ENCODE peak calls at places on chromosomes 3 and 15, in seven cellular contexts. One of them, this sample, is unnamed.

GRCh38 chr3:98329392-98330124 is 24.1 kb upstream of the OR5K4 start:
- DNase-seq in suprapubic skin: no peak
- DNase-seq in A549: peak
- DNase-seq in sigmoid colon: no peak
- DNase-seq in esophagus muscularis mucosa: no peak
- DNase-seq in H1: peak
- DNase-seq in K562: peak
- DNase-seq in this sample: no peak

GRCh38 chr15:70424937-70425411 is 327.3 kb upstream of the TLE3 start:
- DNase-seq in suprapubic skin: no peak
- DNase-seq in K562: no peak
- DNase-seq in H1: no peak
- DNase-seq in esophagus muscularis mucosa: no peak
- DNase-seq in A549: no peak
- DNase-seq in sigmoid colon: no peak
- DNase-seq in this sample: no peak

GRCh38 chr3:195021674-195022073 is 249.3 kb downstream of the XXYLT1 start:
- DNase-seq in sigmoid colon: peak
- DNase-seq in A549: no peak
- DNase-seq in esophagus muscularis mucosa: no peak
- DNase-seq in suprapubic skin: no peak
- DNase-seq in K562: no peak
- DNase-seq in H1: no peak
- DNase-seq in this sample: no peak

GRCh38 chr3:105367063-105367405 is 325 bp downstream of the ALCAM start:
- DNase-seq in esophagus muscularis mucosa: no peak
- DNase-seq in suprapubic skin: peak
- DNase-seq in A549: peak
- DNase-seq in H1: no peak
- DNase-seq in K562: no peak
- DNase-seq in sigmoid colon: peak
- DNase-seq in this sample: peak

GRCh38 chr3:27323087-27323570 is 46.1 kb downstream of the NEK10 start:
- DNase-seq in sigmoid colon: no peak
- DNase-seq in H1: no peak
- DNase-seq in A549: no peak
- DNase-seq in K562: no peak
- DNase-seq in esophagus muscularis mucosa: no peak
- DNase-seq in suprapubic skin: no peak
- DNase-seq in this sample: no peak

GRCh38 chr15:73550190-73550589 is 83.0 kb downstream of the NPTN start:
- DNase-seq in K562: no peak
- DNase-seq in A549: no peak
- DNase-seq in esophagus muscularis mucosa: no peak
- DNase-seq in sigmoid colon: no peak
- DNase-seq in suprapubic skin: no peak
- DNase-seq in H1: no peak
- DNase-seq in this sample: no peak

GRCh38 chr3:181971424-181971823 is 259.7 kb downstream of the SOX2 start:
- DNase-seq in H1: no peak
- DNase-seq in suprapubic skin: no peak
- DNase-seq in A549: no peak
- DNase-seq in sigmoid colon: no peak
- DNase-seq in esophagus muscularis mucosa: no peak
- DNase-seq in K562: no peak
- DNase-seq in this sample: no peak

GRCh38 chr3:177680442-177680821 is 483.1 kb upstream of the TBL1XR1 start:
- DNase-seq in esophagus muscularis mucosa: no peak
- DNase-seq in sigmoid colon: no peak
- DNase-seq in suprapubic skin: no peak
- DNase-seq in A549: no peak
- DNase-seq in H1: no peak
- DNase-seq in K562: no peak
- DNase-seq in this sample: no peak

GRCh38 chr3:178036745-178037144 is 499.5 kb upstream of the KCNMB2 start:
- DNase-seq in suprapubic skin: no peak
- DNase-seq in esophagus muscularis mucosa: no peak
- DNase-seq in H1: no peak
- DNase-seq in K562: no peak
- DNase-seq in A549: no peak
- DNase-seq in sigmoid colon: no peak
- DNase-seq in this sample: no peak

GRCh38 chr3:77319711-77320110 is 279.8 kb downstream of the ROBO2 start:
- DNase-seq in sigmoid colon: no peak
- DNase-seq in K562: peak
- DNase-seq in A549: no peak
- DNase-seq in H1: no peak
- DNase-seq in suprapubic skin: no peak
- DNase-seq in esophagus muscularis mucosa: no peak
- DNase-seq in this sample: no peak

GRCh38 chr3:63096248-63097058 is 181.7 kb upstream of the SYNPR start:
- DNase-seq in esophagus muscularis mucosa: no peak
- DNase-seq in K562: no peak
- DNase-seq in suprapubic skin: peak
- DNase-seq in sigmoid colon: no peak
- DNase-seq in A549: no peak
- DNase-seq in H1: peak
- DNase-seq in this sample: no peak

GRCh38 chr3:114706591-114707224 is 412.9 kb downstream of the TIGIT start:
- DNase-seq in A549: peak
- DNase-seq in sigmoid colon: no peak
- DNase-seq in H1: no peak
- DNase-seq in K562: peak
- DNase-seq in esophagus muscularis mucosa: no peak
- DNase-seq in suprapubic skin: no peak
- DNase-seq in this sample: no peak

GRCh38 chr3:172680684-172681083 is 30.2 kb downstream of the NCEH1 start:
- DNase-seq in suprapubic skin: no peak
- DNase-seq in K562: peak
- DNase-seq in H1: no peak
- DNase-seq in A549: no peak
- DNase-seq in esophagus muscularis mucosa: peak
- DNase-seq in sigmoid colon: no peak
- DNase-seq in this sample: no peak

GRCh38 chr3:186280737-186281136 is 81.3 kb downstream of the DGKG start:
- DNase-seq in A549: no peak
- DNase-seq in sigmoid colon: no peak
- DNase-seq in K562: no peak
- DNase-seq in H1: no peak
- DNase-seq in suprapubic skin: no peak
- DNase-seq in esophagus muscularis mucosa: no peak
- DNase-seq in this sample: no peak

GRCh38 chr3:88434001-88434400 is 284.2 kb downstream of the C3orf38 start:
- DNase-seq in sigmoid colon: no peak
- DNase-seq in A549: no peak
- DNase-seq in H1: no peak
- DNase-seq in suprapubic skin: no peak
- DNase-seq in esophagus muscularis mucosa: no peak
- DNase-seq in K562: no peak
- DNase-seq in this sample: no peak

GRCh38 chr3:16399473-16399872 is 114.0 kb downstream of the RFTN1 start:
- DNase-seq in K562: no peak
- DNase-seq in suprapubic skin: no peak
- DNase-seq in H1: no peak
- DNase-seq in sigmoid colon: no peak
- DNase-seq in A549: peak
- DNase-seq in esophagus muscularis mucosa: no peak
- DNase-seq in this sample: peak

GRCh38 chr3:52432631-52433030 is 12.3 kb downstream of the SEMA3G start:
- DNase-seq in H1: no peak
- DNase-seq in K562: no peak
- DNase-seq in esophagus muscularis mucosa: no peak
- DNase-seq in sigmoid colon: peak
- DNase-seq in suprapubic skin: peak
- DNase-seq in A549: no peak
- DNase-seq in this sample: no peak

GRCh38 chr3:179961081-179962078 is 75.4 kb downstream of the PEX5L start:
- DNase-seq in suprapubic skin: no peak
- DNase-seq in K562: no peak
- DNase-seq in H1: no peak
- DNase-seq in A549: no peak
- DNase-seq in esophagus muscularis mucosa: no peak
- DNase-seq in sigmoid colon: no peak
- DNase-seq in this sample: no peak

DNA sequence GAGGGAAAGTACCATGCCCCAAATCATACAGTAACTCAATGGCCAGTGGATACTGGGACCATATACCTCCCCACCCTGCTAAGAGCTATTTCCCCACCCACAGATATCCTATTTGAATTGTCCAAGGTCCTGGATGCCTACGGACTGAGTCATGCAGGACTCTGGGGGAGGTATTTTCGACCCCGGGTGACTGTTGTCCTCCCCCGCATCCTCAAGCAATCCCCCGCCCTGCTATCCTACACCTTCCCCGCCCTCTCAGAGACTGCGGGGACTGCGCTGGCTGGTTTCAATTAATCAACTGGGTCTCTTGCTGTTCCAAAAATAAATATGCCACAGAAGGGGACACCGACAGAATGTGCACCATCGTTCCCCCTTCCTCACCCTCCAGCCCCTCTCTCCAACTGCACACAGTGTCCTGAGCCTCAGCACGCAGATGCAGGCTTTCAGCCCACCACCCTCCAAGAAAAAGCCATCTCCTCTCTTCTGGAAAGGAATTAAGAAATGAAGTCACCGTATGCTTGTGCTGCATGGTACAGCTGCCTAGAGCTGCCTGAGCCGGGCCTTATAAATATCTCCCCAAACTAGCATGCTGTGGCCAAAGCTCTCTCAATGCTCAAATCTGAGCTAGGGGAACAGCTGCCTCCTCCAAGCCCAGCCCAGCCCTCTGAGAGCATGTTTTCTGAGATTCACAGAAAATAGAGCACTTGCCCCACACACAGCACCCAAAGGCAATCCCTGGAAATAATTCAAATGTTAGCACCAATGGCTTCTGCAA is 8.2 kb downstream of the CAV3 start:
- DNase-seq in esophagus muscularis mucosa: no peak
- DNase-seq in H1: no peak
- DNase-seq in suprapubic skin: no peak
- DNase-seq in K562: peak
- DNase-seq in A549: peak
- DNase-seq in sigmoid colon: no peak
- DNase-seq in this sample: peak
- TF ChIP-seq EP300 in esophagus muscularis mucosa: no peak
- TF ChIP-seq EP300 in H1: no peak
- TF ChIP-seq EP300 in suprapubic skin: no peak
- TF ChIP-seq EP300 in K562: no peak
- TF ChIP-seq EP300 in A549: peak
- TF ChIP-seq EP300 in sigmoid colon: no peak
- TF ChIP-seq EP300 in this sample: no peak

DNA sequence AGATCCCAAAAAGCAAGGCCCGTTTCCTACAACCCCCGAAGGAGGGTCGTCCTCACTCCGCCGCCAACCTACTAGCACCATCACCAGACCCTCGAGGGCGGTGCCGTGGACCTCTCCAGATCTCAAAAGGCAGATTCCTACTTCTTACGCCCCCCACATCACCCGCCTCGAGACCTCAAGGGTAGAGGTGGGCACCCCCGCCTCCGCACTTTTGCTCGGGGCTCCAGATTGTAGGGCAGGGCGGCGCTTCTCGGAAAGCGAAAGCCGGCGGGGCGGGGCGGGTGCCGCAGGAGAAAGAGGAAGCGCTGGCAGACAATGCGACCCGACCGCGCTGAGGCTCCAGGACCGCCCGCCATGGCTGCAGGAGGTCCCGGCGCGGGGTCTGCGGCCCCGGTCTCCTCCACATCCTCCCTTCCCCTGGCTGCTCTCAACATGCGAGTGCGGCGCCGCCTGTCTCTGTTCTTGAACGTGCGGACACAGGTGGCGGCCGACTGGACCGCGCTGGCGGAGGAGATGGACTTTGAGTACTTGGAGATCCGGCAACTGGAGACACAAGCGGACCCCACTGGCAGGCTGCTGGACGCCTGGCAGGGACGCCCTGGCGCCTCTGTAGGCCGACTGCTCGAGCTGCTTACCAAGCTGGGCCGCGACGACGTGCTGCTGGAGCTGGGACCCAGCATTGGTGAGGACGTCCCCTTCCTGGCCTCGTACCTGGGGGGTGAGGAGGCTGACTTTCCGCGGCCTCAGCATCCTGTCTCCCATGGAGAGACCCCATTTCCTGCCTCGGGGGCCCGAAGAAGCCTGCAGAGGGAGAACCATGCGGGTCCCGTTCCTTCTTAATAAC is at the start of gene MYD88:
- DNase-seq in sigmoid colon: peak
- DNase-seq in K562: peak
- DNase-seq in suprapubic skin: peak
- DNase-seq in A549: peak
- DNase-seq in H1: peak
- DNase-seq in esophagus muscularis mucosa: peak
- DNase-seq in this sample: peak
- TF ChIP-seq CTCF in sigmoid colon: no peak
- TF ChIP-seq CTCF in K562: no peak
- TF ChIP-seq CTCF in suprapubic skin: no peak
- TF ChIP-seq CTCF in A549: no peak
- TF ChIP-seq CTCF in H1: no peak
- TF ChIP-seq CTCF in esophagus muscularis mucosa: no peak
- TF ChIP-seq CTCF in this sample: no peak

GRCh38 chr15:27396997-27397396 is 426.0 kb downstream of the GABRG3 start:
- DNase-seq in H1: no peak
- DNase-seq in esophagus muscularis mucosa: no peak
- DNase-seq in K562: no peak
- DNase-seq in sigmoid colon: no peak
- DNase-seq in suprapubic skin: no peak
- DNase-seq in A549: no peak
- DNase-seq in this sample: no peak

GRCh38 chr15:27398631-27399030 is 427.6 kb downstream of the GABRG3 start:
- DNase-seq in suprapubic skin: no peak
- DNase-seq in esophagus muscularis mucosa: no peak
- DNase-seq in A549: no peak
- DNase-seq in sigmoid colon: no peak
- DNase-seq in K562: no peak
- DNase-seq in H1: no peak
- DNase-seq in this sample: no peak

DNA sequence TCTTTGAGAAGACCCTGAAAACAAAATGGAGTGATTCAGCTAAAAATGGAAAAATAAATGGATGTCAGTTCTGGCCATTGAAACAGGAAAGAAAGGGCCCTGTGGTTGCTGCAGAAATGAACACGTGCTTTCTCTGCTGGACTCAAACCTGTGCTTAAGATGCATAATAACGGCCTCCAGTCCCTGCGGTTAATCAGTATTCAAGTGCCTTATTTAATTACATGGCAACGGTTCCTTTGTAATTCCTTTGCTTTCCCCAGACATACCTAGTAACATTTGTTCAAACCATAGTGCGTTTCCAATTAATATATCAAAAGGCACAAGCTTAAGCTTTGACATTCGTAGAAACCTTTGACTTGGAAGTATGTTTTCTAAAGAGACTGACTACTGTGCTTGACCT is 428.3 kb downstream of the GABRG3 start:
- DNase-seq in A549: no peak
- DNase-seq in sigmoid colon: no peak
- DNase-seq in K562: no peak
- DNase-seq in esophagus muscularis mucosa: no peak
- DNase-seq in suprapubic skin: no peak
- DNase-seq in H1: no peak
- DNase-seq in this sample: no peak
- TF ChIP-seq EP300 in A549: no peak
- TF ChIP-seq EP300 in sigmoid colon: no peak
- TF ChIP-seq EP300 in K562: no peak
- TF ChIP-seq EP300 in esophagus muscularis mucosa: no peak
- TF ChIP-seq EP300 in suprapubic skin: no peak
- TF ChIP-seq EP300 in H1: no peak
- TF ChIP-seq EP300 in this sample: no peak

GRCh38 chr3:46276497-46277099 is 34.3 kb downstream of the CCR3 start:
- DNase-seq in K562: peak
- DNase-seq in H1: peak
- DNase-seq in A549: peak
- DNase-seq in sigmoid colon: peak
- DNase-seq in suprapubic skin: peak
- DNase-seq in esophagus muscularis mucosa: peak
- DNase-seq in this sample: no peak
- TF ChIP-seq CTCF in K562: peak
- TF ChIP-seq CTCF in H1: peak
- TF ChIP-seq CTCF in A549: no peak
- TF ChIP-seq CTCF in sigmoid colon: no peak
- TF ChIP-seq CTCF in suprapubic skin: peak
- TF ChIP-seq CTCF in esophagus muscularis mucosa: peak
- TF ChIP-seq CTCF in this sample: no peak

This sample was measured in ovary.